ENCODE peak calls at places on chromosomes 12 and 14, in four cellular contexts. One of them, this sample, is unnamed.

GRCh38 chr12:95117178-95117599 is 43.8 kb upstream of the NR2C1 start:
- DNase-seq in psoas muscle: no peak
- DNase-seq in brain microvascular endothelial cell: peak
- DNase-seq in adrenal gland: peak
- DNase-seq in this sample: peak

GRCh38 chr14:61537567-61538463 is 157.5 kb upstream of the HIF1A start:
- DNase-seq in psoas muscle: no peak
- DNase-seq in brain microvascular endothelial cell: peak
- DNase-seq in adrenal gland: peak
- DNase-seq in this sample: peak

GRCh38 chr12:99063182-99063581 is 418.1 kb downstream of the APAF1 start:
- DNase-seq in psoas muscle: no peak
- DNase-seq in brain microvascular endothelial cell: no peak
- DNase-seq in adrenal gland: no peak
- DNase-seq in this sample: no peak

GRCh38 chr14:101973356-101973755 is 9.0 kb downstream of the DYNC1H1 start:
- DNase-seq in psoas muscle: no peak
- DNase-seq in brain microvascular endothelial cell: no peak
- DNase-seq in adrenal gland: no peak
- DNase-seq in this sample: no peak

GRCh38 chr12:43331935-43332334 is 220.1 kb downstream of the ADAMTS20 start:
- DNase-seq in psoas muscle: no peak
- DNase-seq in brain microvascular endothelial cell: no peak
- DNase-seq in adrenal gland: no peak
- DNase-seq in this sample: no peak

GRCh38 chr14:66237701-66238100 is 248.5 kb upstream of the CCDC196 start:
- DNase-seq in psoas muscle: no peak
- DNase-seq in brain microvascular endothelial cell: no peak
- DNase-seq in adrenal gland: no peak
- DNase-seq in this sample: no peak

GRCh38 chr12:106551410-106551809 is 31.4 kb upstream of the RFX4 start:
- DNase-seq in psoas muscle: no peak
- DNase-seq in brain microvascular endothelial cell: no peak
- DNase-seq in adrenal gland: no peak
- DNase-seq in this sample: no peak

GRCh38 chr14:50821471-50822464 is 9.2 kb downstream of the NIN start:
- DNase-seq in psoas muscle: peak
- DNase-seq in brain microvascular endothelial cell: no peak
- DNase-seq in adrenal gland: no peak
- DNase-seq in this sample: no peak

GRCh38 chr12:76621582-76622024 is 62.0 kb upstream of the OSBPL8 start:
- DNase-seq in psoas muscle: peak
- DNase-seq in brain microvascular endothelial cell: peak
- DNase-seq in adrenal gland: peak
- DNase-seq in this sample: peak

GRCh38 chr12:3604750-3605638 is 114.0 kb downstream of the PRMT8 start:
- DNase-seq in psoas muscle: peak
- DNase-seq in brain microvascular endothelial cell: no peak
- DNase-seq in adrenal gland: peak
- DNase-seq in this sample: peak

GRCh38 chr12:202081-202731 is 11.8 kb downstream of the SLC6A12 start:
- DNase-seq in psoas muscle: peak
- DNase-seq in brain microvascular endothelial cell: no peak
- DNase-seq in adrenal gland: no peak
- DNase-seq in this sample: no peak

GRCh38 chr12:53617700-53618099 is 8.5 kb downstream of the ATF7 start:
- DNase-seq in psoas muscle: no peak
- DNase-seq in brain microvascular endothelial cell: no peak
- DNase-seq in adrenal gland: no peak
- DNase-seq in this sample: no peak
- H3K4me3 ChIP-seq in psoas muscle: peak
- H3K4me3 ChIP-seq in brain microvascular endothelial cell: no peak
- H3K4me3 ChIP-seq in adrenal gland: peak
- H3K4me3 ChIP-seq in this sample: no peak

GRCh38 chr14:58078068-58078467 is 73.9 kb downstream of the ARMH4 start:
- DNase-seq in psoas muscle: no peak
- DNase-seq in brain microvascular endothelial cell: peak
- DNase-seq in adrenal gland: no peak
- DNase-seq in this sample: no peak
- H3K4me3 ChIP-seq in psoas muscle: no peak
- H3K4me3 ChIP-seq in brain microvascular endothelial cell: no peak
- H3K4me3 ChIP-seq in adrenal gland: no peak
- H3K4me3 ChIP-seq in this sample: no peak

DNA sequence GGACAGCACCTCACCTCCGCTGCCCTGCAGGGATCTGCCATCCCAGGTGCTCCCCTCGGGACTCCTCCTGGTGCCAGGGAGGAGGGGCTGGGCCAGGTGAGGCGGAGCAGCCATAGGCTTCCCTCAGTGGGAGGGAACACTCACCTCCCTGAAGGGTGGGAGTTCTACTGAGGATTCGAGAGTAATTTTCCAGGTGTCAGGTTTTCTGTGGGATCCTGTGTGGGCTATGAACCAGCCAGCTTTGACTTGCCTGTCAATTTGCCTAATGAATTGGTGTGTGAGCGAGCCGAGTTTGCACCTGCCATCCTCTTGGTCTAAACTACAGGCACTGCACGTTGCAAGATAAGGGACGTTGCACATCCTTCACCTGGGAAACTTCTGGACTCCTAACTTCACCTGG is 50.3 kb downstream of the NOC4L start:
- DNase-seq in psoas muscle: no peak
- DNase-seq in brain microvascular endothelial cell: no peak
- DNase-seq in adrenal gland: no peak
- DNase-seq in this sample: no peak
- H3K4me3 ChIP-seq in psoas muscle: no peak
- H3K4me3 ChIP-seq in brain microvascular endothelial cell: no peak
- H3K4me3 ChIP-seq in adrenal gland: no peak
- H3K4me3 ChIP-seq in this sample: no peak

DNA sequence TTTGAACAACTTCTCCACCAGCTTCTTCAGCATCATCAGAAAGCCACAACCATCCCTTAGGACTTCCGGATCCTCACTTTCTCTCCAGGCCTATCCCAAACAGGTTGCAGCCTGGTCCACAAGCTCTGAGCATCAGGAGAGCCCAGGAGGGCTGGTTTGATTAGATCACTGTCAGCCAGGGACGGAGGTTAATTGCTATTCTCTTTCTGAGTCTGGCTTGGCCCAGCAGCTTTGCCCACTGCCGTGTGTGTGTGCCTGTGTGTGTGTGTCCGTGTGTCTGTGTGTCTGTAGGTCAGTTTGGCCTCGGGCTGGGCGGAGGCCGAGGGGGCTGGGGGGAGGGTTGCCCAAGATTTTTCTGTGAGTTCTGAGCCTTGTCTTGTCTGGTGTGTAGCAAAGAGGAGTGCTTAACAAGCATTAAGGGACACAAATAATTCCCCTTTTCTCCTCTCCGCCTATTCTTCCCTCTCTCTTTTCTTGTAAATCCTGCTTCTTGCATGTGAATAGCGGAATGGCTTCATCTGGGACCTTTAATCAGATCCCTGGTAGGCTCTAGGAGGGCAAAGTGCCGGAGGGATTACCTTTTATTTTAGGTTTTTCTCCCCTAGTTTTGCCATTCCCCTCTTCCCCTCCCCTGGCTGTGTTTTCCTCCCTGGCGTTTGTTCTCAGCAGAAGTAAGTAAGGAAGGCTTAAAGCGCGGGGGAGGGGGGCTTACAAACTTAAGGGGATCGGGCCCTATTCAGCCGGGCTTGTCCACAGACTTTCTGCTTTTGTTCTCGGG is 138.2 kb upstream of the LHX5 start:
- DNase-seq in psoas muscle: no peak
- DNase-seq in brain microvascular endothelial cell: no peak
- DNase-seq in adrenal gland: no peak
- DNase-seq in this sample: no peak
- H3K4me3 ChIP-seq in psoas muscle: no peak
- H3K4me3 ChIP-seq in brain microvascular endothelial cell: no peak
- H3K4me3 ChIP-seq in adrenal gland: no peak
- H3K4me3 ChIP-seq in this sample: no peak

GRCh38 chr12:105444050-105444808 is 113.7 kb downstream of the C12orf75 start:
- DNase-seq in psoas muscle: no peak
- DNase-seq in brain microvascular endothelial cell: peak
- DNase-seq in adrenal gland: no peak
- DNase-seq in this sample: peak
- H3K4me3 ChIP-seq in psoas muscle: no peak
- H3K4me3 ChIP-seq in brain microvascular endothelial cell: no peak
- H3K4me3 ChIP-seq in adrenal gland: no peak
- H3K4me3 ChIP-seq in this sample: no peak

GRCh38 chr12:77760271-77761025 is 70.2 kb upstream of the NAV3 start:
- DNase-seq in psoas muscle: no peak
- DNase-seq in brain microvascular endothelial cell: no peak
- DNase-seq in adrenal gland: no peak
- DNase-seq in this sample: no peak
- H3K4me3 ChIP-seq in psoas muscle: no peak
- H3K4me3 ChIP-seq in brain microvascular endothelial cell: no peak
- H3K4me3 ChIP-seq in adrenal gland: no peak
- H3K4me3 ChIP-seq in this sample: no peak

GRCh38 chr14:104986487-104987164 is 1.0 kb downstream of the CLBA1 start:
- DNase-seq in psoas muscle: peak
- DNase-seq in brain microvascular endothelial cell: no peak
- DNase-seq in adrenal gland: no peak
- DNase-seq in this sample: no peak
- H3K4me3 ChIP-seq in psoas muscle: peak
- H3K4me3 ChIP-seq in brain microvascular endothelial cell: peak
- H3K4me3 ChIP-seq in adrenal gland: peak
- H3K4me3 ChIP-seq in this sample: peak

DNA sequence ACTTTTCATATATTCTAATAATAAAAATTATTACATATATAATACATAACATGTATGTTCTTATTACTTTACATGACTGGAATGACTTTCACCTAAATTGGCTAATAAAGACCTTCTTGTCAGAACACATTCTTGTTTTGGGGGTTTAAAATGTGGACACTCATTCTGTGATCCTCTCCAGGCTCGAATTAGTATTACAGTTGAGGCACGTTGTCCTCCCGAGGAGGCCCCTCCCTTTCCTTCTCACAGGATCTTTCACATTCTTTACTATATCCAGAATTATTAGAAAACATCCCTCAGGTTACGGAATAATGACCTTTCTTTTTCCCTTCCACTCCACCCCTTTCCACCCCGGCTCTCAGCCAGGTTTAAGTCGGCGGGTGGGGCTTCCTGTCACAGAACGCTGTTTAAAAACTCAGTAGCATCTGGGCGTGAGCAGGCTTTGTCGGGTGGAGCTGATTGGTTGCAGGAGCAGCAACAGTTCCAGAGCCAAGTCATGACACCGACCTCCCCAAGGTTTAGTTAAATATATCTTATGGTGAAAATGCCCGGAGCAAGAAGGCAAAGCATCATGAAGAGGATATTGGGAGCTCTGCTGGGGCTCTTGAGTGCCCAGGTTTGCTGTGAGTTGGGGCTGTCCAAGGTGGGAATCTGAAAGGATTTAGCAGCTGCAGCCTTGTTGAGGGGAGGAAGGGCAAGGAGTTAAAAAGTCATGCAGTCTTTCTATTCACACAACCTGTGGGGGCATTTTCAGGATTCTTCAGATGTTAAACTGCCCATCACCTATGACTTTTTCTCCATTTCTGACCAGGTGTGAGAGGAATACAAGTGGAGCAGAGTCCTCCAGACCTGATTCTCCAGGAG is 396.7 kb upstream of the OR4E1 start:
- DNase-seq in psoas muscle: peak
- DNase-seq in brain microvascular endothelial cell: no peak
- DNase-seq in adrenal gland: no peak
- DNase-seq in this sample: peak
- H3K4me3 ChIP-seq in psoas muscle: no peak
- H3K4me3 ChIP-seq in brain microvascular endothelial cell: no peak
- H3K4me3 ChIP-seq in adrenal gland: no peak
- H3K4me3 ChIP-seq in this sample: no peak

GRCh38 chr14:67722293-67722692 is 20.6 kb downstream of the RDH12 start:
- DNase-seq in psoas muscle: peak
- DNase-seq in brain microvascular endothelial cell: no peak
- DNase-seq in adrenal gland: peak
- DNase-seq in this sample: peak
- H3K4me3 ChIP-seq in psoas muscle: no peak
- H3K4me3 ChIP-seq in brain microvascular endothelial cell: no peak
- H3K4me3 ChIP-seq in adrenal gland: no peak
- H3K4me3 ChIP-seq in this sample: no peak

GRCh38 chr12:113135178-113136127 is at the start of gene RASAL1:
- DNase-seq in psoas muscle: no peak
- DNase-seq in brain microvascular endothelial cell: no peak
- DNase-seq in adrenal gland: peak
- DNase-seq in this sample: no peak
- H3K4me3 ChIP-seq in psoas muscle: no peak
- H3K4me3 ChIP-seq in brain microvascular endothelial cell: no peak
- H3K4me3 ChIP-seq in adrenal gland: peak
- H3K4me3 ChIP-seq in this sample: peak